ENCODE peak calls at places on chromosome 16, in ten cellular contexts. One of them, this sample, is unnamed.

GRCh38 chr16:67100569-67101300 is 9.0 kb upstream of the PHAF1 start:
- DNase-seq in pancreas: no peak
- DNase-seq in hepatocyte: peak
- DNase-seq in mucosa of descending colon: no peak
- DNase-seq in CD4-positive, alpha-beta T cell: no peak
- DNase-seq in GM12864: no peak
- DNase-seq in fibroblast of lung: peak
- DNase-seq in RWPE1: no peak
- DNase-seq in gastrocnemius medialis: no peak
- DNase-seq in WTC11: no peak
- DNase-seq in this sample: no peak

GRCh38 chr16:4882633-4883285 is 35.5 kb downstream of the UBN1 start:
- DNase-seq in pancreas: no peak
- DNase-seq in hepatocyte: peak
- DNase-seq in mucosa of descending colon: no peak
- DNase-seq in CD4-positive, alpha-beta T cell: no peak
- DNase-seq in GM12864: no peak
- DNase-seq in fibroblast of lung: peak
- DNase-seq in RWPE1: peak
- DNase-seq in gastrocnemius medialis: peak
- DNase-seq in WTC11: no peak
- DNase-seq in this sample: no peak

GRCh38 chr16:56950881-56951771 is 10.6 kb upstream of the CETP start:
- DNase-seq in pancreas: peak
- DNase-seq in hepatocyte: peak
- DNase-seq in mucosa of descending colon: peak
- DNase-seq in CD4-positive, alpha-beta T cell: peak
- DNase-seq in GM12864: no peak
- DNase-seq in fibroblast of lung: no peak
- DNase-seq in RWPE1: no peak
- DNase-seq in gastrocnemius medialis: no peak
- DNase-seq in WTC11: peak
- DNase-seq in this sample: peak

GRCh38 chr16:16974192-16974591 is 496.6 kb downstream of the XYLT1 start:
- DNase-seq in pancreas: no peak
- DNase-seq in hepatocyte: peak
- DNase-seq in mucosa of descending colon: no peak
- DNase-seq in CD4-positive, alpha-beta T cell: no peak
- DNase-seq in GM12864: no peak
- DNase-seq in fibroblast of lung: no peak
- DNase-seq in RWPE1: no peak
- DNase-seq in gastrocnemius medialis: no peak
- DNase-seq in WTC11: no peak
- DNase-seq in this sample: peak

GRCh38 chr16:57555831-57556230 is 13.4 kb downstream of the ADGRG5 start:
- DNase-seq in pancreas: no peak
- DNase-seq in hepatocyte: no peak
- DNase-seq in mucosa of descending colon: no peak
- DNase-seq in CD4-positive, alpha-beta T cell: no peak
- DNase-seq in GM12864: no peak
- DNase-seq in fibroblast of lung: no peak
- DNase-seq in RWPE1: no peak
- DNase-seq in gastrocnemius medialis: no peak
- DNase-seq in WTC11: no peak
- DNase-seq in this sample: no peak

GRCh38 chr16:80323187-80323807 is 217.5 kb upstream of the DYNLRB2 start:
- DNase-seq in pancreas: no peak
- DNase-seq in hepatocyte: no peak
- DNase-seq in mucosa of descending colon: no peak
- DNase-seq in CD4-positive, alpha-beta T cell: no peak
- DNase-seq in GM12864: no peak
- DNase-seq in fibroblast of lung: no peak
- DNase-seq in RWPE1: no peak
- DNase-seq in gastrocnemius medialis: no peak
- DNase-seq in WTC11: no peak
- DNase-seq in this sample: no peak

GRCh38 chr16:31452631-31453106 is 6.6 kb upstream of the ARMC5 start:
- DNase-seq in pancreas: no peak
- DNase-seq in hepatocyte: no peak
- DNase-seq in mucosa of descending colon: no peak
- DNase-seq in CD4-positive, alpha-beta T cell: no peak
- DNase-seq in GM12864: no peak
- DNase-seq in fibroblast of lung: peak
- DNase-seq in RWPE1: peak
- DNase-seq in gastrocnemius medialis: no peak
- DNase-seq in WTC11: no peak
- DNase-seq in this sample: no peak

GRCh38 chr16:83215417-83216001 is 588.7 kb downstream of the CDH13 start:
- DNase-seq in pancreas: peak
- DNase-seq in hepatocyte: peak
- DNase-seq in mucosa of descending colon: peak
- DNase-seq in CD4-positive, alpha-beta T cell: peak
- DNase-seq in GM12864: peak
- DNase-seq in fibroblast of lung: peak
- DNase-seq in RWPE1: peak
- DNase-seq in gastrocnemius medialis: no peak
- DNase-seq in WTC11: peak
- DNase-seq in this sample: peak

GRCh38 chr16:11757671-11758545 is 15.3 kb upstream of the TXNDC11 start:
- DNase-seq in pancreas: no peak
- DNase-seq in hepatocyte: peak
- DNase-seq in mucosa of descending colon: peak
- DNase-seq in CD4-positive, alpha-beta T cell: no peak
- DNase-seq in GM12864: no peak
- DNase-seq in fibroblast of lung: peak
- DNase-seq in RWPE1: no peak
- DNase-seq in gastrocnemius medialis: no peak
- DNase-seq in WTC11: no peak
- DNase-seq in this sample: peak
- TF ChIP-seq CTCF in pancreas: no peak
- TF ChIP-seq CTCF in hepatocyte: no peak
- TF ChIP-seq CTCF in mucosa of descending colon: no peak
- TF ChIP-seq CTCF in CD4-positive, alpha-beta T cell: no peak
- TF ChIP-seq CTCF in GM12864: no peak
- TF ChIP-seq CTCF in fibroblast of lung: no peak
- TF ChIP-seq CTCF in RWPE1: no peak
- TF ChIP-seq CTCF in gastrocnemius medialis: no peak
- TF ChIP-seq CTCF in WTC11: no peak
- TF ChIP-seq CTCF in this sample: no peak

DNA sequence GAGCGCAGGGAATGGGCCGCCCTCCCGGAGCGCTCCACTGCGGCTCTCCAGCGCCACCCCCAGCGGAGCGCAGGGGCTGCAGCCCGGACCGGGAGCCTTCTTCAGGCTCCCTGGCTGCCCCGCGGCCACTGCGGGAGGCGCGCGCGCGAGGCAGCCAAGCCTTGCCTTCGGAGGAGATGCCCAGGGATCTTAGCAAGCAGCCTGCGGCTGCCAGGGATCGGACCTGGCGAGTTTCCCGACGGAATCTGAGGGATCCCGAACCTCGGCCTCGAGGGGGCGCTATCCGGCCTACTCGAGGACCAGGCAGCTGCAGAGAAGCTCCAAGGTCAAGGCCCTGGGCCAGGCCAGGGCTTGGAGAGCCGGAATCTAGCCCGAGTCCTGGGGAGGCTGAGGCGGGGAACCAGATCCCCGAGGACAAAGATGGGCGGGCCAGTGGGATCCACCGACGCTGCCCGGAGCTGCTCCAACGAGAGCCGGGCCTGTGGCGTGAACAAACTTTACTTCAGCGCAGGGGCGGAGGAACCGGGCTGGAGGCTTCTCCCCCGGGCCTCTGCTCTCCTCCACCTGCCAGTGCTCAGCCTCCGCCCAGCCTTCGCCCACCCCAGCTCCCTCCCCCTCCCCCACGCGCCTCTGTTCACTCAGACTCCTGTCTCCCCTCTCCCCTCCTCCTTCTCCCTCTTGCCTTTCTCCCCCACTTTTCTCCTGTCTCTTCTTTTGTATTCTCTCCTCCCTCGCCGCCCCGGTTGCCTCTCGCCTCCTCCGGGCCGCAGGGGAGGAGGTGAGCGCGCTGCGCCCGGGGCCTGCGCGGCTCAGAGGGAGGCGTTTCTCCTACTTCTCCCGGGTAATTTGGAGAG is at the start of gene IRX6:
- DNase-seq in pancreas: peak
- DNase-seq in hepatocyte: peak
- DNase-seq in mucosa of descending colon: peak
- DNase-seq in CD4-positive, alpha-beta T cell: no peak
- DNase-seq in GM12864: no peak
- DNase-seq in fibroblast of lung: no peak
- DNase-seq in RWPE1: no peak
- DNase-seq in gastrocnemius medialis: no peak
- DNase-seq in WTC11: peak
- DNase-seq in this sample: no peak
- TF ChIP-seq CTCF in pancreas: no peak
- TF ChIP-seq CTCF in hepatocyte: peak
- TF ChIP-seq CTCF in mucosa of descending colon: no peak
- TF ChIP-seq CTCF in CD4-positive, alpha-beta T cell: no peak
- TF ChIP-seq CTCF in GM12864: peak
- TF ChIP-seq CTCF in fibroblast of lung: no peak
- TF ChIP-seq CTCF in RWPE1: no peak
- TF ChIP-seq CTCF in gastrocnemius medialis: no peak
- TF ChIP-seq CTCF in WTC11: peak
- TF ChIP-seq CTCF in this sample: no peak

GRCh38 chr16:11101695-11102522 is 154.1 kb downstream of the SOCS1 start:
- DNase-seq in pancreas: no peak
- DNase-seq in hepatocyte: peak
- DNase-seq in mucosa of descending colon: no peak
- DNase-seq in CD4-positive, alpha-beta T cell: no peak
- DNase-seq in GM12864: no peak
- DNase-seq in fibroblast of lung: peak
- DNase-seq in RWPE1: no peak
- DNase-seq in gastrocnemius medialis: no peak
- DNase-seq in WTC11: no peak
- DNase-seq in this sample: no peak
- TF ChIP-seq CTCF in pancreas: no peak
- TF ChIP-seq CTCF in hepatocyte: peak
- TF ChIP-seq CTCF in mucosa of descending colon: no peak
- TF ChIP-seq CTCF in CD4-positive, alpha-beta T cell: no peak
- TF ChIP-seq CTCF in GM12864: no peak
- TF ChIP-seq CTCF in fibroblast of lung: peak
- TF ChIP-seq CTCF in RWPE1: no peak
- TF ChIP-seq CTCF in gastrocnemius medialis: peak
- TF ChIP-seq CTCF in WTC11: no peak
- TF ChIP-seq CTCF in this sample: no peak

GRCh38 chr16:8655184-8655717 is 19.2 kb upstream of the ABAT start:
- DNase-seq in pancreas: no peak
- DNase-seq in hepatocyte: peak
- DNase-seq in mucosa of descending colon: peak
- DNase-seq in CD4-positive, alpha-beta T cell: no peak
- DNase-seq in GM12864: peak
- DNase-seq in fibroblast of lung: peak
- DNase-seq in RWPE1: no peak
- DNase-seq in gastrocnemius medialis: no peak
- DNase-seq in WTC11: peak
- DNase-seq in this sample: peak
- TF ChIP-seq CTCF in pancreas: no peak
- TF ChIP-seq CTCF in hepatocyte: peak
- TF ChIP-seq CTCF in mucosa of descending colon: no peak
- TF ChIP-seq CTCF in CD4-positive, alpha-beta T cell: peak
- TF ChIP-seq CTCF in GM12864: peak
- TF ChIP-seq CTCF in fibroblast of lung: peak
- TF ChIP-seq CTCF in RWPE1: no peak
- TF ChIP-seq CTCF in gastrocnemius medialis: no peak
- TF ChIP-seq CTCF in WTC11: peak
- TF ChIP-seq CTCF in this sample: no peak

GRCh38 chr16:78184554-78185183 is 85.2 kb downstream of the WWOX start:
- DNase-seq in pancreas: no peak
- DNase-seq in hepatocyte: peak
- DNase-seq in mucosa of descending colon: peak
- DNase-seq in CD4-positive, alpha-beta T cell: no peak
- DNase-seq in GM12864: no peak
- DNase-seq in fibroblast of lung: peak
- DNase-seq in RWPE1: no peak
- DNase-seq in gastrocnemius medialis: no peak
- DNase-seq in WTC11: no peak
- DNase-seq in this sample: no peak

GRCh38 chr16:78179666-78180065 is 80.2 kb downstream of the WWOX start:
- DNase-seq in pancreas: no peak
- DNase-seq in hepatocyte: no peak
- DNase-seq in mucosa of descending colon: no peak
- DNase-seq in CD4-positive, alpha-beta T cell: no peak
- DNase-seq in GM12864: no peak
- DNase-seq in fibroblast of lung: no peak
- DNase-seq in RWPE1: no peak
- DNase-seq in gastrocnemius medialis: no peak
- DNase-seq in WTC11: no peak
- DNase-seq in this sample: no peak

GRCh38 chr16:78183437-78183836 is 84.0 kb downstream of the WWOX start:
- DNase-seq in pancreas: no peak
- DNase-seq in hepatocyte: no peak
- DNase-seq in mucosa of descending colon: no peak
- DNase-seq in CD4-positive, alpha-beta T cell: no peak
- DNase-seq in GM12864: no peak
- DNase-seq in fibroblast of lung: no peak
- DNase-seq in RWPE1: no peak
- DNase-seq in gastrocnemius medialis: no peak
- DNase-seq in WTC11: no peak
- DNase-seq in this sample: no peak

GRCh38 chr16:78180349-78180748 is 80.9 kb downstream of the WWOX start:
- DNase-seq in pancreas: no peak
- DNase-seq in hepatocyte: no peak
- DNase-seq in mucosa of descending colon: no peak
- DNase-seq in CD4-positive, alpha-beta T cell: no peak
- DNase-seq in GM12864: no peak
- DNase-seq in fibroblast of lung: no peak
- DNase-seq in RWPE1: no peak
- DNase-seq in gastrocnemius medialis: no peak
- DNase-seq in WTC11: no peak
- DNase-seq in this sample: no peak

DNA sequence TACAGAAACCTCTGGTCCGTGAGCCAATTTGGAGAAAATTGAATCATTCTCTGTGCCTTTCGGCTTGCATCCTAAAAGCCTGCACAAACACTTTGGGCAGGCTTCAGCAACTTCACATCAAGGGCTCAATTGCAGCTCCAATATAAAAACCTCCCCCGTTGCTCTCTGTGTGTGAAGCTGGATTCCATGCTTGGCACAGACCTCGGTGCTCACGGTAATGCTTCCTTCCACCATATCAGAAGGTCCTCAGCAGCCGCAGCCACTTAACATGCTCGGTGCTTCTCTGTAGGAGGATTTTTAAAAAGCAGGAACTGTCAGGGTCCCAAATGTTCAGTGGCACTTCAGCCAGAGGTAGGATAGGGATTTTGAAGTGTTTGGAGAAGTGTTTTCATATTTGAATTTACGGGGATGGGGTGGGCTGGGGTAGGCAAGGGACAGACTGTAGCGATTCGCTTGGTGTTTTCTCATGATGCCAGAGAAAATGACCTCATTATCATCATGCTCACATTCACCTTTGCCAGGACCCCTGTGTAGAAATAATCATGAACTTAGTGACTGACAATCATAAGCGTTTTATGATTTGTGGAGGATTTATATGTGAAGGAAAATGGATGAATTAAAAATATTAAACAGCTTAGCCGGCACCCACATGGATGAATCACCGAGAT is 84.6 kb downstream of the WWOX start:
- DNase-seq in pancreas: no peak
- DNase-seq in hepatocyte: peak
- DNase-seq in mucosa of descending colon: no peak
- DNase-seq in CD4-positive, alpha-beta T cell: no peak
- DNase-seq in GM12864: no peak
- DNase-seq in fibroblast of lung: peak
- DNase-seq in RWPE1: no peak
- DNase-seq in gastrocnemius medialis: no peak
- DNase-seq in WTC11: no peak
- DNase-seq in this sample: no peak
- TF ChIP-seq CTCF in pancreas: no peak
- TF ChIP-seq CTCF in hepatocyte: no peak
- TF ChIP-seq CTCF in mucosa of descending colon: no peak
- TF ChIP-seq CTCF in CD4-positive, alpha-beta T cell: no peak
- TF ChIP-seq CTCF in GM12864: no peak
- TF ChIP-seq CTCF in fibroblast of lung: no peak
- TF ChIP-seq CTCF in RWPE1: no peak
- TF ChIP-seq CTCF in gastrocnemius medialis: no peak
- TF ChIP-seq CTCF in WTC11: no peak
- TF ChIP-seq CTCF in this sample: no peak